ENCODE peak calls at places on chromosome 1, in nine cellular contexts. S, X, N, B, U, A, V, W and I are unnamed samples.

GRCh38 chr1:4108341-4108740 is 208.3 kb upstream of the C1orf174 start:
- DNase-seq in V (no peak), W (no peak), U (no peak), B (no peak), X (no peak), A (no peak), N (no peak), S (no peak), I (no peak)

GRCh38 chr1:154418062-154418897 is 13.1 kb downstream of the IL6R start:
- DNase-seq in U (no peak), X (no peak), B (peak; percentile 75), S (no peak), N (no peak), A (no peak), V (no peak), W (peak; percentile 57), I (no peak)

GRCh38 chr1:170518965-170519364 is 13.0 kb upstream of the GORAB start:
- DNase-seq in A (no peak), S (no peak), V (no peak), W (peak; percentile 24), N (no peak), B (no peak), U (no peak), X (no peak), I (no peak)

GRCh38 chr1:154407866-154408777 is 3.0 kb downstream of the IL6R start:
- DNase-seq in B (peak; percentile 38), N (no peak), A (no peak), V (no peak), X (peak; percentile 12), S (no peak), U (no peak), W (no peak), I (no peak)

GRCh38 chr1:68173283-68174172 is 58.8 kb downstream of the WLS start:
- DNase-seq in V (peak; percentile 90), N (no peak), S (peak; percentile 47), A (no peak), B (peak; percentile 63), U (no peak), W (peak; percentile 81), X (no peak), I (no peak)

GRCh38 chr1:2045468-2046224 is 4.6 kb upstream of the PRKCZ start:
- DNase-seq in S (no peak), U (no peak), V (no peak), W (no peak), B (peak; percentile 18), N (no peak), A (no peak), X (no peak), I (no peak)

GRCh38 chr1:37714689-37715088 is 22.4 kb downstream of the CDCA8 start:
- DNase-seq in V (no peak), W (no peak), B (no peak), N (no peak), A (no peak), U (no peak), X (no peak), S (no peak), I (no peak)

GRCh38 chr1:209413062-209413461 is 170.5 kb upstream of the CAMK1G start:
- DNase-seq in W (no peak), A (no peak), X (no peak), N (no peak), B (no peak), V (no peak), S (no peak), U (no peak), I (no peak)

GRCh38 chr1:180623579-180624347 is 8.1 kb upstream of the XPR1 start:
- DNase-seq in S (no peak), V (no peak), N (no peak), B (peak; percentile 61), A (no peak), U (no peak), W (peak; percentile 32), X (no peak), I (no peak)

GRCh38 chr1:3115275-3116149 is 46.5 kb downstream of the PRDM16 start:
- DNase-seq in B (no peak), X (no peak), N (peak; percentile 65), W (no peak), V (no peak), U (no peak), A (no peak), S (no peak), I (no peak)

GRCh38 chr1:1250828-1251284 is 4.3 kb upstream of the C1QTNF12 start:
- DNase-seq in W (no peak), B (no peak), X (no peak), U (no peak), V (peak; percentile 57), S (no peak), N (no peak), A (no peak), I (no peak)

GRCh38 chr1:205480349-205481278 is 23.9 kb upstream of the CDK18 start:
- DNase-seq in A (no peak), B (no peak), V (no peak), X (no peak), W (no peak), U (no peak), S (no peak), N (no peak), I (no peak)

GRCh38 chr1:50633465-50633864 is 210.2 kb upstream of the DMRTA2 start:
- DNase-seq in B (no peak), N (no peak), A (no peak), V (peak; percentile 71), U (no peak), S (no peak), W (no peak), X (no peak), I (no peak)

GRCh38 chr1:45206808-45207624 is 611 bp upstream of the ZSWIM5 start:
- DNase-seq in U (no peak), N (no peak), W (no peak), X (no peak), S (no peak), B (no peak), V (no peak), A (no peak), I (no peak)

GRCh38 chr1:173473599-173474011 is 3.5 kb upstream of the PRDX6 start:
- DNase-seq in N (no peak), S (peak; percentile 51), V (no peak), X (no peak), W (peak; percentile 69), U (no peak), B (peak; percentile 71), A (no peak), I (no peak)

GRCh38 chr1:56304975-56305374 is 274.4 kb downstream of the PLPP3 start:
- DNase-seq in W (no peak), N (no peak), B (no peak), A (peak; percentile 30), V (no peak), S (no peak), X (no peak), U (no peak), I (no peak)

GRCh38 chr1:7145947-7146346 is 360.7 kb downstream of the CAMTA1 start:
- DNase-seq in B (no peak), N (no peak), A (no peak), S (no peak), W (no peak), X (no peak), U (no peak), V (peak; percentile 28), I (no peak)

GRCh38 chr1:191674780-191675179 is 483.5 kb upstream of the RGS18 start:
- DNase-seq in V (no peak), W (no peak), N (no peak), U (no peak), S (no peak), A (no peak), X (no peak), B (no peak), I (no peak)

GRCh38 chr1:28326980-28327379 is 1.9 kb upstream of the MED18 start:
- DNase-seq in X (no peak), B (no peak), V (no peak), A (no peak), U (no peak), S (no peak), N (no peak), W (no peak), I (no peak)

GRCh38 chr1:55156093-55156492 is 59.1 kb downstream of the USP24 start:
- DNase-seq in S (no peak), X (no peak), U (no peak), A (no peak), W (peak; percentile 58), N (no peak), B (no peak), V (no peak), I (no peak)

GRCh38 chr1:220761688-220762427 is 13.7 kb downstream of the MTARC2 start:
- DNase-seq in U (no peak), A (no peak), X (no peak), B (no peak), S (no peak), W (no peak), V (peak; percentile 32), N (no peak), I (no peak)

GRCh38 chr1:178931843-178932551 is 61.1 kb upstream of the ANGPTL1 start:
- DNase-seq in X (no peak), V (no peak), W (peak; percentile 93), S (no peak), U (no peak), A (peak; percentile 87), B (peak; percentile 87), N (no peak), I (no peak)

GRCh38 chr1:43522776-43523480 is 7.8 kb upstream of the PTPRF start:
- DNase-seq in B (peak; percentile 90), U (no peak), A (no peak), W (peak; percentile 42), X (no peak), V (no peak), S (no peak), N (no peak), I (no peak)

GRCh38 chr1:97685355-97685754 is 235.5 kb downstream of the DPYD start:
- DNase-seq in N (no peak), B (no peak), U (no peak), X (no peak), W (no peak), V (no peak), A (no peak), S (no peak), I (no peak)

GRCh38 chr1:28416509-28417194 is 47.1 kb downstream of the PHACTR4 start:
- DNase-seq in N (no peak), S (no peak), V (no peak), X (no peak), W (no peak), B (no peak), U (no peak), A (no peak), I (no peak)

GRCh38 chr1:203937678-203938330 is 76.4 kb downstream of the SNRPE start:
- DNase-seq in N (no peak), B (no peak), W (no peak), U (no peak), X (no peak), S (no peak), A (no peak), V (no peak), I (no peak)

GRCh38 chr1:20440785-20441200 is 45.2 kb downstream of the CAMK2N1 start:
- DNase-seq in U (peak; percentile 54), W (peak; percentile 14), A (no peak), N (peak; percentile 75), B (peak; percentile 65), X (peak; percentile 53), V (no peak), S (no peak), I (no peak)

GRCh38 chr1:23936481-23937176 is 23.0 kb upstream of the PNRC2 start:
- DNase-seq in S (no peak), N (no peak), B (peak; percentile 30), A (no peak), V (no peak), U (peak; percentile 50), X (no peak), W (no peak), I (no peak)

GRCh38 chr1:69252696-69253095 is 315.0 kb upstream of the LRRC7 start:
- DNase-seq in X (no peak), N (no peak), U (no peak), W (no peak), A (no peak), V (no peak), S (no peak), B (no peak), I (no peak)

GRCh38 chr1:37476460-37477197 is 2.2 kb downstream of the ZC3H12A start:
- DNase-seq in W (peak; percentile 74), B (peak; percentile 90), U (no peak), N (peak; percentile 31), S (peak; percentile 32), V (no peak), A (peak; percentile 70), X (no peak), I (peak; percentile 23)

GRCh38 chr1:2932671-2933350 is 88.5 kb upstream of the ACTRT2 start:
- DNase-seq in U (no peak), B (no peak), S (no peak), X (no peak), V (no peak), N (no peak), A (no peak), W (no peak), I (no peak)